ENCODE peak calls at places on chromosomes 1 and 21, in five cellular contexts. Q is CD8-positive, alpha-beta T cell; V is stomach; M is uterus; I is GM23338. G is an unnamed sample.

GRCh38 chr1:115107501-115108260 is 18.4 kb upstream of the TSPAN2 start:
- DNase-seq in Q (no peak), V (no peak), M (no peak), I (no peak), G (no peak)

GRCh38 chr1:1068374-1069060 is 5.6 kb downstream of the RNF223 start:
- DNase-seq in Q (peak), V (peak), M (no peak), I (peak), G (no peak)

GRCh38 chr21:16910435-16911165 is 602.2 kb upstream of the CXADR start:
- DNase-seq in Q (no peak), V (no peak), M (no peak), I (no peak), G (no peak)

GRCh38 chr1:78176448-78176847 is 130.7 kb downstream of the GIPC2 start:
- DNase-seq in Q (no peak), V (no peak), M (no peak), I (no peak), G (no peak)

GRCh38 chr1:42851960-42852607 is 5.7 kb downstream of the ZNF691 start:
- DNase-seq in Q (no peak), V (no peak), M (no peak), I (no peak), G (no peak)

GRCh38 chr1:36475341-36475740 is 7.4 kb downstream of the CSF3R start:
- DNase-seq in Q (no peak), V (no peak), M (no peak), I (no peak), G (no peak)

GRCh38 chr1:204746838-204747442 is 61.4 kb upstream of the LRRN2 start:
- DNase-seq in Q (peak), V (peak), M (peak), I (peak), G (peak)

GRCh38 chr1:58841455-58841854 is 57.6 kb upstream of the JUN start:
- DNase-seq in Q (no peak), V (no peak), M (no peak), I (peak), G (no peak)

GRCh38 chr21:42236014-42236413 is 17.1 kb downstream of the ABCG1 start:
- DNase-seq in Q (no peak), V (peak), M (no peak), I (no peak), G (no peak)

GRCh38 chr1:234497589-234497988 is 18.6 kb upstream of the TARBP1 start:
- DNase-seq in Q (no peak), V (no peak), M (no peak), I (no peak), G (no peak)

GRCh38 chr1:233327938-233328660 is 575 bp downstream of the MAP3K21 start:
- DNase-seq in Q (peak), V (peak), M (no peak), I (peak), G (no peak)

DNA sequence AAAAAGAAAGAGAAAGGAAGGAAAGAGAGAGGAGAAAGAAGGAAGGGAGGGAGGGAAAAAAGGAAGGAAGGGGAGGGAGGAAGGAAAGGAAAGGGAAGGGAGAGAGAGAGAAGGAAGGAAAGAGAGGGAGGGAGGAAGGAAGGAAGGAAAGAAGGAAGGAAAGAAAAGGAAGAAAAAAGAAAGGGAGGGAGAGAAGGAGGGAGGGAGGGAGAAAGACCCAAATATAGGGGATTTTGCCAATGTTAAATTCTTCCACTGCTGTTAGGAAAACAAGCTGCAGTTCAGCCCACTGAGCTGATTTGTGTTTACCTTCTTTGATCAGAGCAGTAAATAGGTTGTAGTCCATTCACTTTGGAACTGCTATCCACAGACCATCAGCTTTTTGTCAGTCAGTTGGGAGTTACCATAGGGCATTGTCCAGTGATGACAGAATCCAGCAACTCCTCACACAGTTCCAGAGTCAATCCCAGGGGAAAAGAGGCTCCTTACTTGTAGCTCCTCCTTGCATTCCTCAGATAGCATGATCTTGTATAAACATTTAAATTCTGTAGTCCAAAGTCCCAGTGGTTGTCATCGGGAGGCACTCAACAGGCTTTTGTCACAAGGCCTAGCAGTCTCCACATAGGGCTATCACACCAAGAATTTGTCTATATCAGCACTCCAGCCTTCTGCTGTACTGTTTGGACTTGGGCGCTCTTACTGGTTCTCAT is 13.5 kb upstream of the PPP1R8 start:
- DNase-seq in Q (no peak), V (no peak), M (no peak), I (peak), G (no peak)
- H3K27ac ChIP-seq in Q (no peak), V (peak), M (peak), I (no peak), G (peak)

GRCh38 chr1:16015960-16016901 is 1.6 kb downstream of the HSPB7 start:
- DNase-seq in Q (no peak), V (no peak), M (peak), I (peak), G (peak)

GRCh38 chr1:16018749-16019515 is 1.1 kb upstream of the HSPB7 start:
- DNase-seq in Q (no peak), V (no peak), M (no peak), I (no peak), G (no peak)

GRCh38 chr1:16018308-16018707 is 465 bp upstream of the HSPB7 start:
- DNase-seq in Q (no peak), V (no peak), M (no peak), I (no peak), G (no peak)

GRCh38 chr1:16017076-16017460 is 775 bp downstream of the HSPB7 start:
- DNase-seq in Q (no peak), V (no peak), M (no peak), I (no peak), G (no peak)

DNA sequence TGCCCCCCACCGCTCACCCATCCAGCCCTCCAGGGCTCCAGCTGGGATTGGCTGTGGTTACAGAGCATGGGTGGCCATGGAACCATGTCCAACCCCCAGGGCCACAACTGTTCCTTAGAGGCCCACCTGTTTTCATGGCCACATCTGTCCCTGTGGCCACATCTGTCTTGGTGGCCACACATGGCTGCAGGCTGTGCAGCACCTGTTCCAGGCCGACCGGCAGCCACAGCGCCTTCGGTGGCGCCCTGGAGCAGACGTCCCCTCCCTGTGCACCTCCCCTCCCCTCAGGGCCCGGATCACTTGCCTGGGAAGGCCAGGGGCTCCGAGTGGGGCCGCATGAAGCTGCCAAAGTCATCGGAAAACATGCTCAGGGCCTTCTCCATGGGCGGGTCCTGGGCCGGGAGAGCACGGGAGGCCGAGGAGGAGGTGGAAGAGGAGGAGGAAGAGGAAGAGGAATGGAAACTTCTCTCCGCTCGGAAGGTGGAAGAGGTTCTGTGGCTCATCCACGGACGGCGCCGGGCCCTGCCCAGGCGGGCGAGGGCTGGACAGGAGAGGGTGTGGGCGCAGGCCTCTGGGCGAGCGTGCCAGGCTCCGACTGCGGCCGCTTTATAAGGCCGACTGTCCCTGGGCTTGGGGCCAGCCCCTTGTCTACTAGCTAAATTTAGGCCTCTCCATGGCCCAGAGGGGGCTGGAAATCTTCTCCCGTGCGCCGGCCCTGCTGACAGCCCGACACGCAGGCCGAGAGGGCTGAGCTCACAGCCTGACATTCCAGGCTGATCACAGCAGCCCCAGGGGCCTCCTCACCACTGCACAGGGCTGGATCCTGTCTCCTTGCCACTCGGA is at the start of gene HSPB7:
- DNase-seq in Q (no peak), V (peak), M (peak), I (peak), G (peak)
- H3K4me3 ChIP-seq in Q (no peak), V (peak), M (peak), I (no peak), G (peak)

DNA sequence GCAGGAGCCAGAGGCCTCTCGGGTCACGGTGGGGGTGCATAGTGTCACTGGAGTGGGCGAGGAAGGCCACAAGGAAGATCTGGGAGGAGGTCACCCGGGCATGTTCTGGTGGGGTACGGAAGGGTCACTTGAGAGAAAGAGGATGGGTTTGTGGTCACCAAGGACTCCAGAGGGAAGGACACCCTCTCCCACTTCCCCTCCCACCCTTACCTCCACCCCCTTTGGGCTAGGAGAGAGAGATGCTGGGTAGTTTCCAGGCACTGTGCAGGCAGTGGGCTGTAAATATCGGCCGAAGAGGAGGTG is 703 bp downstream of the AMIGO1 start:
- DNase-seq in Q (no peak), V (no peak), M (no peak), I (no peak), G (no peak)
- H3K27ac ChIP-seq in Q (peak), V (no peak), M (peak), I (no peak), G (no peak)

GRCh38 chr1:99763956-99764355 is 2.5 kb downstream of the FRRS1 start:
- DNase-seq in Q (no peak), V (no peak), M (no peak), I (no peak), G (no peak)
- H3K4me3 ChIP-seq in Q (no peak), V (no peak), M (no peak), I (no peak), G (no peak)

DNA sequence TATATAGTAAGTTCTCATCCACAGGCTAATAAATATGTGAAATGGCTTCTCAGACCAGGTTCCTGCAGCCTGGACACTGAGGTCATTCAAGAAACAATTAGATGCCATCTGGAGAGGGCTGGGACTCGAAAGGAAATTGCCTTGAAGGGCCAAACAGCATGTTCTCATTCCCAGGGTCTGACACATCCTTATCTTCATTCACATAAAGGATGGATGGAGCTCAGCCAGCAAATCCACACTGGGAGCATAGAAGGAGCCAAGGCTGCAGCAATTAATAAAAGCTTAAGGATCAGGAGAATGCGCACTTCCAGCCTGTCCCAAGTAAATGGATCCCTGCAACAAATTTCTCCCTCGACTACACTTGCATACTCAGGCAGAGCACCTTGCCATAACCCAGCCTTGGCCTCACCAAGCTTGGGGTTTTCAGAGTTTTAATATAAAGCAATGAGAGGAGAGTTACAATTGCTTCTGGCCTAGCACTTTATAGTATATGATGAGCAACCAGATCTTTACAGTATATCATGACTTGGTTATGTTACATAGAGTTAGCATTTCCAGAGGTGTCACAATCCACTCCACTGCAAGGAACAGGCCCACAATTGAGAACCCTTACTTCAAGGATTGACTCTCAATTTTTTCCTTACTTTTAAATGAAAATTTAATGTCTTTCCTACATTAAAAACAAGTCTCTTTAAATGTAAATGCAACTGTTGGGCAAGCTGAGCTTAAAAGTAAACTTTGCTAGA is 55.9 kb downstream of the BCAR3 start:
- DNase-seq in Q (no peak), V (no peak), M (no peak), I (no peak), G (no peak)
- H3K27ac ChIP-seq in Q (no peak), V (no peak), M (no peak), I (no peak), G (no peak)

DNA sequence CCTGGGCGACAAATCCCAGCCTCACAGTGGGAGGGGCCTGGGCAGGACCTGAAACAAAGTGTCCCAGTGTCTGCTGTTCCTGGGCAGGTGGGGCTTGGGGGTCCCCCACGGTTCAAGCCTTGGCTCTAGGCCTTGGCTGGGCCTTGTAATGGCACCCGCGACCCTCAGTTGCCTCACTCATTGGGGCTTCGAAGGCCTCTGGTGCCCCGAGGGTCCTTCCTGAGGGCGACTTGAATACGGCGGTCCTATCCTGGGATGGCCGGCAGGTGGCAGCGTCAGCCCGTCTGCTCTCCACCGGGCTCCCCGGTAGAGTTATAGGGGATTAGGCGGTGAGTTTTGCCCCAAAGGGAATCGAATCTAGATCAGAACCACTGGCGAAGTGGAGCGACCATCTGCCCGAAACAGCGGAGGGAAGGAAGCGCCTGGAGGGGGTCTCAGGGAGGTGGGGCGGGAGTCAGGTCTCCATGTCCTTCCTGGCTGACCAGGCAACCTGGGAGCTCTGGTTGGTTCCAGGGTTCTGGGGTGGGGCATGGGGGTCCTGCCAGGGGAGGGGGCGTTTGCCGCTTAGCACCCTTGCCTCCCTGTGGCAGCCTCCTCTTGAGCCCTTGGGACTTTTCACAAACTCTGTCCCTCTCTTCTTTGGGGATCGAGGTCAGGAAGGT is 2.1 kb upstream of the PEX10 start:
- DNase-seq in Q (peak), V (peak), M (peak), I (peak), G (no peak)
- H3K4me3 ChIP-seq in Q (peak), V (no peak), M (no peak), I (peak), G (peak)

GRCh38 chr1:182620924-182621585 is 16.9 kb upstream of the RGS16 start:
- DNase-seq in Q (no peak), V (no peak), M (no peak), I (no peak), G (no peak)
- H3K27ac ChIP-seq in Q (no peak), V (no peak), M (no peak), I (no peak), G (no peak)

GRCh38 chr1:22636927-22637326 is 499 bp downstream of the C1QA start:
- DNase-seq in Q (no peak), V (no peak), M (no peak), I (no peak), G (no peak)
- H3K4me3 ChIP-seq in Q (no peak), V (peak), M (no peak), I (no peak), G (peak)

DNA sequence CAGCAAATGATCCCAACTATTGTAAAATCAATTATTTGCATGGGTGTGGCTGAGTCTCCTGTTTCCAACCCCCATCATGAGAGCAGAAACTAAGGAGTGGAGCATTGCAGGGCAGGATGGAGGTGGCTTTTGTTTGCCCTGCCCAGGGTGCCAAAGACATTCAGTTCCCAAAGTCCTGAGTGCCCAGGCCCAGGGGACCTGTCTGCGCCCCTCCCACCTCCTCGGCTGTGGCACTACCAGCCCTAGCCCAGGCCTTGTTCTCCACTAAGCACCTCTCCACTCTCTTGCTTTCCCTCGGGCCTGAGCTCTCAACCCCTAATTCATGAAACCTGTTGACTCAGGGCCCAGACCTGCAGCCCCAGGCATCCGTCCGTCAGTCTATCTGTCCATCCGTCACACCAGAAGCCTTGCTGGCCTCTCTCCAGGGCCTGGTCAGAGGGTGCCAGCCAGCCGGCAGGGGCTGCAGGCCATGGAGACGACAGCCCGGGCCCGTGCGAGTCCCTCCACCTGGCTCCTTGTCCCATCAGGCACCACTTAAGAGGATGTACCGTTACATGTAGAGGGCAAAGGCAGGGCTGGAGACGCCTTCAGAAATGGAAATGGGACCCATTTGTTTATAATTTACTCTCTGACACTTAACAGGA is 39.7 kb downstream of the PAX7 start:
- DNase-seq in Q (no peak), V (no peak), M (no peak), I (no peak), G (no peak)
- H3K27ac ChIP-seq in Q (no peak), V (no peak), M (no peak), I (no peak), G (no peak)

GRCh38 chr1:110674337-110675059 is at the start of gene KCNA3:
- DNase-seq in Q (peak), V (peak), M (peak), I (peak), G (no peak)
- H3K4me3 ChIP-seq in Q (peak), V (peak), M (peak), I (peak), G (peak)